ENCODE peak calls at places on chromosomes 3 and 15, in five cellular contexts. W is CD4-positive, alpha-beta T cell; S is brain microvascular endothelial cell; G is fibroblast of lung; Q is uterus. L is an unnamed sample. For H3K27me3, the result is how much of the 10 kb centered on the place peaks cover.

GRCh38 chr3:152320201-152320617 is 51.5 kb downstream of the MBNL1 start:
- DNase-seq in Q (no peak), S (peak), G (peak), W (no peak), L (no peak)

GRCh38 chr15:100779331-100780207 is 100.1 kb upstream of the ALDH1A3 start:
- DNase-seq in G (no peak), W (no peak), Q (no peak), S (no peak), L (no peak)

GRCh38 chr15:83927704-83928391 is 273.9 kb downstream of the ADAMTSL3 start:
- DNase-seq in S (no peak), W (no peak), Q (no peak), G (no peak), L (no peak)

GRCh38 chr3:67521053-67521646 is 133.3 kb downstream of the SUCLG2 start:
- DNase-seq in S (no peak), W (no peak), Q (no peak), G (no peak), L (no peak)

GRCh38 chr15:22887157-22887951 is 48.9 kb downstream of the NIPA2 start:
- DNase-seq in Q (no peak), S (peak), W (no peak), G (peak), L (peak)

GRCh38 chr15:80415331-80415730 is 11.1 kb downstream of the ARNT2 start:
- DNase-seq in Q (no peak), S (no peak), W (no peak), G (no peak), L (no peak)

GRCh38 chr3:63015614-63016016 is 140.4 kb upstream of the CADPS start:
- DNase-seq in Q (no peak), G (peak), S (no peak), W (no peak), L (no peak)

GRCh38 chr3:155270485-155271342 is 22.8 kb downstream of the STRIT1 start:
- DNase-seq in W (no peak), G (peak), Q (no peak), S (no peak), L (no peak)

GRCh38 chr15:68874788-68875187 is 54.1 kb upstream of the ANP32A start:
- DNase-seq in S (no peak), G (no peak), Q (no peak), W (no peak), L (no peak)

GRCh38 chr3:158105124-158105709 is 1.0 kb downstream of the SHOX2 start:
- DNase-seq in S (no peak), W (no peak), G (no peak), Q (peak), L (peak)
- H3K27me3 ChIP-seq in S (half or more), W (half or more), G (under half), Q (half or more), L (under half)

DNA sequence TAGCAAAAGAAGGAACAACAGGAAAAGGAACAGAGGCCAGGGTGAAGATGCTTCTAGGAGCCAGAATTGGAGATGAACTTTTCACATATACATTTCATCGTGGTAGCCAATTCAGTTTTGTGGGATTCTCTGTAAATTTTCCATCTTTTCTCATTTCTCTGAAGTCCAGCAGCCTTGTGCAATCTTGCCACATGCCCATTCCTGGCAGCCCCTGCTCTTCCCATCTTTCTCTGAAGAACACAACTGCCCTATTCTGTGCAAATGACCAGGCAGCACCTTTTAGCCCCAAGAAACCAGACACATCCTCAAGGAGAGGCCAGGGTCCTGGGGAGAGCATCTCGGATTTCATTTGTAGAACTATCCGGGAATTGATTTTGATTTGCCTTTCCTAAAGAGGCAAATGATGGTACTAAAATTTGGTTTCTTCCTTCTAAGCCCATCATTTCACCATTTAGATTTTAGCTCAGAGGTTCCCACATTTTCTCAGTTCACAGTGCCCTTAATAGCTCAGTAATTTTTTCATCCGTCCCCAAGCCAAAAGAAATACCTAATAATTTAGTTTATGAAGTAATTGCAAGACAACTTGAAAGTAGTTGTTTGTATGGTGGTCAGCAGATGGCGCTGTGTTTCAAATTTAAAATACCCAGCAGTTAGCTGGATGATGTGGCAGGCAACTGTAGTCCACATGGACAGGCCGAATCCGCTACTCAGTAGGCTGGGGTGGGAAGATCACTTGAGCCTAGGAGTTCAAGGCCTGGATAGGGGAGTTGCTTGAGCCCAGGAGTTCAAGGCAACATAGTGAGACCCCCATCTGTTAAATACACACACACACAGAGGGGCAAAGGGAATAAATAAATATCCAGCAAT is 61.3 kb upstream of the ACKR4 start:
- DNase-seq in G (peak), W (peak), S (peak), Q (peak), L (peak)
- H3K27me3 ChIP-seq in G (under half), W (under half), S (under half), Q (under half), L (under half)

DNA sequence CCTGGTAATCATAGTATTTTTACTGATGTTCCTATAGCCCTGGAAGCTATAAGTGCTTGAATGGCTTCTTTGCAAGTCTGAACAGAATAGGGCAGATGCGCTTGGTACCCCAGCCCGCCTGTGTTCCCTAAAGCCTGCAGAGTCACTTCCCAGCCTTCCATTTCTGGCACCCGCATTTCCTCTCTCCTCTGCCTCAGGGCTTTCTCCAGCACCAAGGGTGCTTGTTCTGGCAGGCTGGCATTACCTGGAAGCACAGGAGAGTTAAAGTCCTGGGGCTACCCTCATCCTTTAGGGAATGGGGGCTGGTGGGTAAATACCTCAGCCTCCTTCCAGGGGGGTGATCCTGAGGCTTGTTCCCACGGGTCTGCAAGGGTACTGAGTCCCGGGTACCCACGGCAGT is 7.4 kb upstream of the CHRNA3 start:
- DNase-seq in W (no peak), S (no peak), Q (no peak), G (no peak), L (no peak)
- H3K27me3 ChIP-seq in W (under half), S (under half), Q (under half), G (under half), L (under half)

GRCh38 chr3:37601832-37602231 is 259.8 kb upstream of the CTDSPL start:
- DNase-seq in Q (no peak), S (no peak), W (no peak), G (no peak), L (peak)

GRCh38 chr3:37604336-37604833 is 257.3 kb upstream of the CTDSPL start:
- DNase-seq in Q (no peak), S (no peak), W (no peak), G (no peak), L (no peak)

GRCh38 chr3:37606472-37606871 is 255.2 kb upstream of the CTDSPL start:
- DNase-seq in W (no peak), G (no peak), Q (no peak), S (no peak), L (no peak)

GRCh38 chr3:37605754-37606153 is 255.9 kb upstream of the CTDSPL start:
- DNase-seq in S (no peak), G (no peak), Q (no peak), W (no peak), L (no peak)

GRCh38 chr3:37603722-37604121 is 258.0 kb upstream of the CTDSPL start:
- DNase-seq in S (no peak), G (no peak), W (no peak), Q (no peak), L (no peak)
- H3K27me3 ChIP-seq in S (under half), G (under half), W (under half), Q (under half), L (under half)

GRCh38 chr15:79212589-79213139 is 69.9 kb upstream of the ANKRD34C start:
- DNase-seq in W (no peak), Q (no peak), G (no peak), S (no peak), L (no peak)

GRCh38 chr15:79208179-79208578 is 74.3 kb upstream of the ANKRD34C start:
- DNase-seq in S (no peak), W (no peak), G (no peak), Q (no peak), L (no peak)

GRCh38 chr15:79206940-79207339 is 75.6 kb upstream of the ANKRD34C start:
- DNase-seq in G (no peak), W (no peak), Q (no peak), S (no peak), L (no peak)

GRCh38 chr15:79209116-79209515 is 73.4 kb upstream of the ANKRD34C start:
- DNase-seq in S (no peak), Q (no peak), W (no peak), G (no peak), L (no peak)

GRCh38 chr15:79209690-79210089 is 72.8 kb upstream of the ANKRD34C start:
- DNase-seq in G (no peak), Q (no peak), S (no peak), W (no peak), L (no peak)
- H3K27me3 ChIP-seq in G (under half), Q (under half), S (under half), W (under half), L (under half)

DNA sequence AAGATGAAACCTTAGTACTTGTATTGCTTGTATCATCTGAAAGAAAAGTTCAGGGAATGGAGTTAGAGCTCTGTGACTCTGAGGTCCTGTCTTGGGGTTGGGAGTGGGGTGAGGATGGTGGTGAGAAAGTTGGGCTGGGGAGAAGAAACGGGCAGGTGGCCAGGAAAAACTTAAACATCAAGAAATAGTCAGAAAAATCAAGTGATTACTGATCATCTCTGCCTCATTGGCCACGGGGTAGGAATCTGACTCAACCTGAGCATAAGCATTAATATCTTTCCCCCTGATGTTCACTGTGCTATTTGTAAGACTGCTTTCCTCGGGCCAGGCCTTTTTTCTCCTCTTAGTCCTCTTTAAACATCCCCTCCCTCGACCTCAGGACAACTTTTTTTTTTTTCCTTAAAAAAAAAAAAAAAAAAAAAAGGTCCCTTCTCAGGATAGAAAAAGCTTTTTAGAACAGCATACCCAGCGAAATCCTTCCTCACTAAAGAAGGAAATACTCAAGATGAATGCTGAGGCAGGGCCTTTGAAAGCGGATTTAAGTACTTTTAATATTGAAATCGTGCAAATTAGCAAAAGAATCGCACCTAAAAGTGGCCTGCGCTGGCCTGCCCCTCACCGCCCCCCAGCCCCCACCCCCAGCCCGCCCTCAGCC is 5.7 kb downstream of the MEIS2 start:
- DNase-seq in S (no peak), G (peak), W (no peak), Q (no peak), L (no peak)
- H3K27me3 ChIP-seq in S (under half), G (under half), W (half or more), Q (under half), L (under half)

GRCh38 chr3:134799393-134799792 is 4.3 kb downstream of the EPHB1 start:
- DNase-seq in W (no peak), S (no peak), Q (no peak), G (peak), L (peak)
- H3K27me3 ChIP-seq in W (under half), S (under half), Q (under half), G (under half), L (under half)

DNA sequence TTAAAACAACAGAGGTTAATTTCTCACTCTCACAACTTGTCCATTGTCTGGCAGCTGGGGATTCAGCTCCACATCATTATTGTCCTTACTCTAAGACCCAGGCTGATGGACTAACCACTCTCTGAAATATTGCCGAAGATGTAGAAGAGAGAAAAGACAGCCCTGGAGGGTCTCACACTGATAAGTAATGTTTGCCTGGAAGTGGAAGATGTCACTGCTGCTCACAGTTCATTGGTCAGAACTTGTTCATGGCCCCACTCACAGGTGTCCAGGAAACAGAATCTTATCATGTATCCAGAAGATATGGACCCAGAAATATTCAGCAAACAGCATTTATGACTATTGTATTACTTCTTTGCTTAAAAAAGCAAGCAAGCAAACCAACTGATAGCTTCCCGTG is 62.2 kb upstream of the LPP start:
- DNase-seq in S (no peak), W (no peak), G (no peak), Q (no peak), L (no peak)
- H3K27me3 ChIP-seq in S (under half), W (under half), G (under half), Q (under half), L (under half)

L was measured in MG63.